ENCODE peak calls at places on chromosome X, in five cellular contexts. Z is neuronal stem cell, H is mesenchymal stem cell, V is H1, C is IMR-90. K is an unnamed sample.
A peak's percentile ranks its signal among the peaks of the same experiment; 100 is the strongest.

GRCh38 chrX:70219938-70220764 is 14.3 kb upstream of the AWAT1 start:
- DNase-seq in Z (no peak), H (no peak), V (no peak), C (peak; percentile 1), K (no peak)

GRCh38 chrX:72641601-72642000 is 69.0 kb upstream of the HDAC8 start:
- DNase-seq in Z (no peak), H (no peak), V (no peak), C (no peak), K (no peak)

GRCh38 chrX:133921764-133922389 is 63.5 kb downstream of the GPC3 start:
- DNase-seq in Z (peak; percentile 29), H (peak; percentile 14), V (peak; percentile 38), C (peak; percentile 5), K (peak; percentile 81)

GRCh38 chrX:11427082-11428033 is 134.1 kb downstream of the AMELX start:
- DNase-seq in Z (peak; percentile 8), H (no peak), V (no peak), C (no peak), K (peak; percentile 52)

GRCh38 chrX:109843963-109844751 is 111.1 kb upstream of the ACSL4 start:
- DNase-seq in Z (no peak), H (peak; percentile 56), V (no peak), C (peak; percentile 33), K (no peak)

GRCh38 chrX:15789979-15790765 is at the start of gene ZRSR2:
- DNase-seq in Z (peak; percentile 36), H (peak; percentile 77), V (peak; percentile 33), C (peak; percentile 78), K (peak; percentile 88)

GRCh38 chrX:130994671-130995070 is 63.5 kb upstream of the ARHGAP36 start:
- DNase-seq in Z (peak; percentile 9), H (peak; percentile 15), V (no peak), C (peak; percentile 2), K (no peak)

GRCh38 chrX:132924426-132924825 is 34.0 kb downstream of the HS6ST2 start:
- DNase-seq in Z (no peak), H (no peak), V (no peak), C (no peak), K (no peak)

GRCh38 chrX:103347682-103348397 is 8.5 kb upstream of the TCEAL9 start:
- DNase-seq in Z (no peak), H (no peak), V (no peak), C (no peak), K (peak; percentile 65)

GRCh38 chrX:133493366-133493765 is 78.1 kb upstream of the GPC4 start:
- DNase-seq in Z (no peak), H (no peak), V (no peak), C (no peak), K (no peak)

GRCh38 chrX:30308263-30309138 is 689 bp downstream of the NR0B1 start:
- DNase-seq in Z (peak; percentile 9), H (peak; percentile 24), V (no peak), C (no peak), K (peak; percentile 60)

GRCh38 chrX:101460669-101461068 is 24.6 kb upstream of the ARMCX4 start:
- DNase-seq in Z (no peak), H (peak; percentile 20), V (no peak), C (no peak), K (no peak)

GRCh38 chrX:139933904-139934303 is 1.1 kb upstream of the ATP11C start:
- DNase-seq in Z (no peak), H (no peak), V (no peak), C (no peak), K (no peak)

GRCh38 chrX:13690836-13691235 is 1.9 kb downstream of the RAB9A start:
- DNase-seq in Z (no peak), H (no peak), V (no peak), C (no peak), K (no peak)

GRCh38 chrX:13689519-13690211 is 737 bp downstream of the RAB9A start:
- DNase-seq in Z (no peak), H (peak; percentile 47), V (no peak), C (peak; percentile 40), K (no peak)

GRCh38 chrX:13688384-13688771 is 550 bp upstream of the RAB9A start:
- DNase-seq in Z (no peak), H (no peak), V (no peak), C (no peak), K (no peak)

GRCh38 chrX:13687203-13687602 is 1.7 kb upstream of the RAB9A start:
- DNase-seq in Z (no peak), H (no peak), V (no peak), C (no peak), K (no peak)

DNA sequence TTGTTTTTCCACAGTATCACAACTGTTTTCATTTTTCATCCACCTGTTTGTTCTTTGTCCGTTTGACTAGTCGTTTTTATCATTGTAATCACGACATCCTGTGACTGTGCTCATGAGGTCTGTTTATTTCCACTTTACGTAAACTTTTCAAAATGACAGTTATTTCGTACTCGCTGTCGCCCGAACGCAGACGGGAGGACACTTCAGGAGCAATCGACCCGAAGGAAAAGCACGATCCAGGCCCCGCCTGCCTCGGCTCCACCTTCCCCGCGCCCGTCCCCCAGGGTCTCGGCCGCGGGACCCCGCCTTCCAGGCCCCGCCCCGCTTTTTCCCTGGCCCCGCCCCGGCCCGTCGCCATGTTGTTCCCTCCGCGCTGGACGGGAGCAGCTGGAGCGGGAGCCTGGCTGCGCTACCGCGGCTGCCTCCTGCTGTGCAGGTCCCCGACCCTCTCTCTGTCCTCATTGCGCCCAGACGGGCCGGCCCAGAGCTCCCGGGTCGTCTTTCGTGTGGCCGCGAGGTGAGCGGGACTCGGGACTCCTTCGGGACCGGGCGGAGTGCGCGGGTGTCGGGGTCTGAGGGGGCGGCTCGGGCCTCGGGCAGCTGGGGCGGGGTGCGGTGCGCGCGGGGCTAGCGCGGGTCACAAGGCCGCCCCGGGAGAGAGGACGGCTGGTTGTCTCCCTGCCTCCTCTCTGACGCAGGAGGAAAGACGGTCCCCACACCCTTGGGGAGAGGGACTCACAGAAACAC is at the start of gene RAB9A:
- DNase-seq in Z (peak; percentile 62), H (peak; percentile 79), V (peak; percentile 9), C (peak; percentile 68), K (peak; percentile 81)
- H4K91ac ChIP-seq in Z (no peak within 1 kb of the TSS), H (peak within 1 kb of the TSS; percentile 39), V (peak within 1 kb of the TSS; percentile 42), C (peak within 1 kb of the TSS; percentile 60), K (no peak within 1 kb of the TSS)

DNA sequence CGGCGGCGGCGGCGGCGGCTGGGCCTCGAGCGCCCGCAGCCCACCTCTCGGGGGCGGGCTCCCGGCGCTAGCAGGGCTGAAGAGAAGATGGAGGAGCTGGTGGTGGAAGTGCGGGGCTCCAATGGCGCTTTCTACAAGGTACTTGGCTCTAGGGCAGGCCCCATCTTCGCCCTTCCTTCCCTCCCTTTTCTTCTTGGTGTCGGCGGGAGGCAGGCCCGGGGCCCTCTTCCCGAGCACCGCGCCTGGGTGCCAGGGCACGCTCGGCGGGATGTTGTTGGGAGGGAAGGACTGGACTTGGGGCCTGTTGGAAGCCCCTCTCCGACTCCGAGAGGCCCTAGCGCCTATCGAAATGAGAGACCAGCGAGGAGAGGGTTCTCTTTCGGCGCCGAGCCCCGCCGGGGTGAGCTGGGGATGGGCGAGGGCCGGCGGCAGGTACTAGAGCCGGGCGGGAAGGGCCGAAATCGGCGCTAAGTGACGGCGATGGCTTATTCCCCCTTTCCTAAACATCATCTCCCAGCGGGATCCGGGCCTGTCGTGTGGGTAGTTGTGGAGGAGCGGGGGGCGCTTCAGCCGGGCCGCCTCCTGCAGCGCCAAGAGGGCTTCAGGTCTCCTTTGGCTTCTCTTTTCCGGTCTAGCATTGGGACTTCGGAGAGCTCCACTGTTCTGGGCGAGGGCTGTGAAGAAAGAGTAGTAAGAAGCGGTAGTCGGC is 528 bp downstream of the FMR1 start:
- DNase-seq in Z (peak; percentile 12), H (peak; percentile 60), V (no peak), C (peak; percentile 31), K (no peak)
- H3K23ac ChIP-seq in Z (no peak overlapping the region), H (no peak overlapping the region), V (no peak overlapping the region), C (no peak overlapping the region), K (no peak overlapping the region)

GRCh38 chrX:1249101-1249887 is 19.3 kb upstream of the CSF2RA start:
- DNase-seq in Z (peak; percentile 64), H (peak; percentile 83), V (no peak), C (no peak), K (peak; percentile 93)

GRCh38 chrX:1244164-1245076 is 24.2 kb upstream of the CSF2RA start:
- DNase-seq in Z (peak; percentile 38), H (no peak), V (no peak), C (no peak), K (peak; percentile 85)

GRCh38 chrX:1242901-1243402 is 25.7 kb upstream of the CSF2RA start:
- DNase-seq in Z (no peak), H (no peak), V (no peak), C (no peak), K (peak; percentile 43)

GRCh38 chrX:1246816-1247215 is 21.8 kb upstream of the CSF2RA start:
- DNase-seq in Z (peak; percentile 73), H (peak; percentile 67), V (no peak), C (no peak), K (peak; percentile 81)

DNA sequence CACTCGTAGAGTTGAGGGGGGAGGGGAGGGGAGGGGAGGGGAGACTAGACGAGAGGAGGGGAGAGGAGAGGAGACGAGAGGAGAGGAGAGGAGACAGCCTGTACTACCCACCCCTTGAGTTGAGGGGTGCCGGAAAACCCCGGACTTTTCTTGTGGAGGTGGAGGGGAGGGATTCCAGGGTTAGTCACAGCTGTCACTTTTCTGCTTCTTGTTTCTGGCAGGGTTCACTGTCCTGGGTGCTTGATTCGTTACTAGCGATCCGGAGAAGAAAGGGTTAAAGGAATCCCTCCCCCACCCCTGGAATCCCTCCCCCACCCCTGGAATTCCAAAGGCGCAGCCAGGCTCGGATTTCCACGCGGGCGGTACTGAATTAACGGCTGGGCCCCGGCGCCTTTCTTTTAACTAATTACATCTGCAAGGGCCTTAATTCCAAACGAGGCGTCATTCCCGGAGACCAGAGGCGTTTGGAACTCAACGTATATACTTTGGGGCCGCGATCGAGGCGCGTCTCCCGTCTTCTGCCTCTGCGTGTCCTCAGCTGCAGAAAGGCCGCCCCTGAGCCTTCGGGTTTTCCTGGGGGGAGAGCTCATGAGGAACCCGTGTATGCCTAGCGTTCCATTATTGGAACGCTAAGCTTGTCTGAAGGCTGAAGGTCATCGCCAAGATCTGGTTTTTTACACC is 20.1 kb upstream of the CSF2RA start:
- DNase-seq in Z (peak; percentile 88), H (peak; percentile 40), V (no peak), C (no peak), K (peak; percentile 92)
- H4K8ac ChIP-seq in Z (peak overlapping the region; percentile 56), H (peak overlapping the region; percentile 90), V (peak overlapping the region; percentile 88), C (no peak overlapping the region), K (no peak overlapping the region)

GRCh38 chrX:104918122-104918521 is 302.4 kb downstream of the TEX13A start:
- DNase-seq in Z (no peak), H (no peak), V (no peak), C (no peak), K (no peak)

GRCh38 chrX:104922206-104922621 is 298.3 kb downstream of the TEX13A start:
- DNase-seq in Z (peak; percentile 49), H (peak; percentile 69), V (peak; percentile 27), C (peak; percentile 61), K (peak; percentile 79)

DNA sequence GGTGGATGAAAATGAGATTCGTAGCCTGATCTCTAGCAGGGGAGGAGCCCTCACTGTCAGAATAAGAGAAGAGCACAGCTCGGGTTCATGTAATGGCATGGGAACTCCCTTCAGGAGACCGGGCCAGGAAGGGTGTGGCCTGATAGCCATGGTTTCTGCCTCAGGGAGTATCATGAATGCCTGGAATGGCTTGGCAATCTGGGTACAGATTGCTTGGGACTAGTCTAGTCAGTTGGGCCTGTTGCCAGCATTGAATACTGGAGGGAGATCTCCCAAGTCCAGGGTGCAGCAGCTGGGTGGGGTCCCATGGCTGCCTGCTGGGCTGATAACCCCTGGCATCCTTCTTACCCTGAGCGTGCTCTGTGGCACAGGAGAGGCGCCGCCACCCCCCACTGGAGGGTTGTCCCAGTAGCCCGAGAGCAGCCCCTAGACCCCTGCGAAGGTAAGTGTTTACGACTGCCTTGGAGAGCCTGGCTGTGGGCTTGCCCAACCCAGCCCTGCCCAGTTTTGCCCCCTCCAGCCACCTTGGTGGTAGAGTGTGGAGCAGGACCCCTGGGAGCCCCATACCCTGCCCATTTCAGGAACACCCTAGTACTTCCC is 298.8 kb downstream of the TEX13A start:
- DNase-seq in Z (no peak), H (no peak), V (no peak), C (no peak), K (no peak)
- H4K91ac ChIP-seq in Z (no peak overlapping the region), H (no peak overlapping the region), V (no peak overlapping the region), C (no peak overlapping the region), K (no peak overlapping the region)

GRCh38 chrX:18534949-18535348 is 109.5 kb downstream of the CDKL5 start:
- DNase-seq in Z (no peak), H (no peak), V (no peak), C (no peak), K (no peak)
- H3K23ac ChIP-seq in Z (no peak overlapping the region), H (no peak overlapping the region), V (no peak overlapping the region), C (no peak overlapping the region), K (no peak overlapping the region)

K was measured in H9.